ENCODE peak calls at places on chromosomes 6 and 20, in six cellular contexts. R, D, C, J, P and M are unnamed samples.

GRCh38 chr6:142843344-142843743 is 101.6 kb downstream of the HIVEP2 start:
- DNase-seq in R (no peak), D (no peak), C (no peak), J (no peak), P (no peak), M (no peak)

GRCh38 chr6:167092672-167093339 is 30.1 kb upstream of the CCR6 start:
- DNase-seq in R (no peak), D (no peak), C (no peak), J (no peak), P (no peak), M (no peak)

GRCh38 chr20:44413575-44414345 is 58.3 kb downstream of the HNF4A start:
- DNase-seq in R (no peak), D (no peak), C (no peak), J (no peak), P (no peak), M (no peak)

GRCh38 chr6:130526466-130526865 is 160.6 kb downstream of the TMEM200A start:
- DNase-seq in R (no peak), D (no peak), C (no peak), J (no peak), P (no peak), M (no peak)

GRCh38 chr6:77097940-77098339 is 365.4 kb downstream of the HTR1B start:
- DNase-seq in R (no peak), D (no peak), C (no peak), J (no peak), P (no peak), M (no peak)

GRCh38 chr6:130423044-130423443 is 57.2 kb downstream of the TMEM200A start:
- DNase-seq in R (no peak), D (no peak), C (no peak), J (no peak), P (no peak), M (no peak)

GRCh38 chr20:10609276-10609675 is 64.5 kb downstream of the JAG1 start:
- DNase-seq in R (no peak), D (peak; percentile 90), C (no peak), J (no peak), P (peak; percentile 85), M (no peak)

GRCh38 chr6:12420626-12421025 is 130.5 kb downstream of the EDN1 start:
- DNase-seq in R (no peak), D (no peak), C (no peak), J (no peak), P (no peak), M (no peak)

GRCh38 chr6:21856096-21856825 is 262.7 kb downstream of the SOX4 start:
- DNase-seq in R (no peak), D (peak; percentile 51), C (no peak), J (no peak), P (peak; percentile 53), M (no peak)

GRCh38 chr20:52761867-52762266 is 210.3 kb upstream of the TSHZ2 start:
- DNase-seq in R (no peak), D (peak; percentile 30), C (no peak), J (no peak), P (no peak), M (no peak)

GRCh38 chr6:101231606-101232235 is 161.8 kb upstream of the GRIK2 start:
- DNase-seq in R (no peak), D (no peak), C (no peak), J (no peak), P (no peak), M (no peak)

GRCh38 chr20:61749406-61750075 is 316.1 kb downstream of the TAF4 start:
- DNase-seq in R (no peak), D (no peak), C (no peak), J (no peak), P (no peak), M (no peak)

GRCh38 chr6:159038914-159039884 is 5.6 kb downstream of the TAGAP start:
- DNase-seq in R (no peak), D (peak; percentile 62), C (no peak), J (no peak), P (no peak), M (no peak)